ENCODE peak calls at places on chromosomes 6 and 20, in four cellular contexts. E is pons, B is activated gamma-delta T cell treated with Interleukin-2 at 50 U/mL for 16 hours, S is H4. J is an unnamed sample.

GRCh38 chr6:154522576-154522975 is 12.1 kb upstream of the CNKSR3 start:
- DNase-seq in B (no peak), E (no peak), S (no peak), J (no peak)

GRCh38 chr6:126743051-126743450 is 375.4 kb upstream of the RSPO3 start:
- DNase-seq in B (no peak), E (no peak), S (no peak), J (no peak)

GRCh38 chr6:89564752-89565427 is 73.7 kb downstream of the LYRM2 start:
- DNase-seq in E (no peak), B (no peak), S (no peak), J (peak)

GRCh38 chr6:145453376-145453775 is 281.9 kb downstream of the EPM2A start:
- DNase-seq in E (no peak), S (no peak), B (no peak), J (no peak)

GRCh38 chr6:131231886-131232285 is 96.6 kb downstream of the AKAP7 start:
- DNase-seq in B (no peak), E (no peak), S (no peak), J (no peak)

GRCh38 chr20:3565851-3566250 is 95.0 kb downstream of the ATRN start:
- DNase-seq in B (no peak), E (no peak), S (no peak), J (no peak)

GRCh38 chr6:57248311-57248895 is 26.3 kb upstream of the RAB23 start:
- DNase-seq in S (no peak), E (no peak), B (no peak), J (peak)

GRCh38 chr6:71107935-71108420 is 151.1 kb upstream of the B3GAT2 start:
- DNase-seq in S (peak), B (no peak), E (peak), J (no peak)

GRCh38 chr6:147154454-147154853 is 49.8 kb upstream of the STXBP5 start:
- DNase-seq in B (no peak), E (no peak), S (no peak), J (peak)

GRCh38 chr6:121897337-121897760 is 461.9 kb downstream of the GJA1 start:
- DNase-seq in E (peak), B (no peak), S (no peak), J (no peak)

GRCh38 chr20:53972179-53972578 is 98.2 kb downstream of the BCAS1 start:
- DNase-seq in B (no peak), S (no peak), E (no peak), J (no peak)

GRCh38 chr6:148507774-148508173 is 165.1 kb downstream of the SASH1 start:
- DNase-seq in E (no peak), B (no peak), S (no peak), J (no peak)

GRCh38 chr6:33279971-33280511 is 3.1 kb downstream of the B3GALT4 start:
- DNase-seq in E (no peak), S (peak), B (no peak), J (peak)

J was measured in HepG2.